ENCODE peak calls at places on chromosomes 5 and 9, in eight cellular contexts. H is HCT116, Q is neural progenitor cell, F is SK-N-SH, C is astrocyte, Y is IMR-90, R is colonic mucosa, G is PC-3. J is an unnamed sample.

GRCh38 chr5:72187388-72188070 is 80.3 kb downstream of the MAP1B start:
- DNase-seq in C (no peak), G (no peak), H (no peak), Y (no peak), F (no peak), Q (no peak), R (no peak), J (no peak)

GRCh38 chr9:75086443-75087278 is 1.3 kb downstream of the NMRK1 start:
- DNase-seq in R (peak), C (no peak), H (no peak), F (no peak), Q (no peak), Y (no peak), G (no peak), J (no peak)

GRCh38 chr9:36332006-36332405 is 68.1 kb downstream of the RNF38 start:
- DNase-seq in Q (no peak), C (no peak), G (peak), H (no peak), R (no peak), F (no peak), Y (peak), J (no peak)

GRCh38 chr5:73815631-73816030 is 189.6 kb downstream of the ARHGEF28 start:
- DNase-seq in C (peak), Q (no peak), Y (peak), G (peak), H (no peak), R (no peak), F (no peak), J (peak)

GRCh38 chr9:93996863-93997262 is 41.7 kb upstream of the BARX1 start:
- DNase-seq in C (no peak), G (peak), R (no peak), Q (peak), H (no peak), Y (no peak), F (no peak), J (no peak)

GRCh38 chr9:36880075-36880474 is 154.0 kb downstream of the PAX5 start:
- DNase-seq in H (no peak), Y (no peak), Q (no peak), R (no peak), G (no peak), C (no peak), F (no peak), J (no peak)

GRCh38 chr5:34692781-34693180 is 36.7 kb downstream of the RAI14 start:
- DNase-seq in F (no peak), Y (no peak), G (no peak), R (no peak), Q (no peak), H (no peak), C (no peak), J (no peak)

GRCh38 chr9:121641228-121641611 is 10.2 kb upstream of the DAB2IP start:
- DNase-seq in F (no peak), G (no peak), Y (no peak), H (no peak), R (no peak), Q (no peak), C (no peak), J (no peak)

GRCh38 chr5:174688441-174689354 is 35.7 kb upstream of the MSX2 start:
- DNase-seq in C (no peak), H (no peak), Y (no peak), G (no peak), Q (peak), R (no peak), F (peak), J (no peak)

GRCh38 chr9:137051145-137051724 is 2.6 kb downstream of the ENTPD2 start:
- DNase-seq in C (no peak), Y (no peak), F (no peak), Q (no peak), G (no peak), R (no peak), H (no peak), J (no peak)

GRCh38 chr9:134004131-134004873 is 12.2 kb upstream of the VAV2 start:
- DNase-seq in Y (no peak), F (no peak), R (no peak), G (no peak), Q (no peak), C (no peak), H (no peak), J (no peak)

GRCh38 chr5:151094054-151094858 is 13.4 kb upstream of the TNIP1 start:
- DNase-seq in G (peak), F (no peak), C (no peak), Y (peak), H (no peak), R (peak), Q (no peak), J (peak)

DNA sequence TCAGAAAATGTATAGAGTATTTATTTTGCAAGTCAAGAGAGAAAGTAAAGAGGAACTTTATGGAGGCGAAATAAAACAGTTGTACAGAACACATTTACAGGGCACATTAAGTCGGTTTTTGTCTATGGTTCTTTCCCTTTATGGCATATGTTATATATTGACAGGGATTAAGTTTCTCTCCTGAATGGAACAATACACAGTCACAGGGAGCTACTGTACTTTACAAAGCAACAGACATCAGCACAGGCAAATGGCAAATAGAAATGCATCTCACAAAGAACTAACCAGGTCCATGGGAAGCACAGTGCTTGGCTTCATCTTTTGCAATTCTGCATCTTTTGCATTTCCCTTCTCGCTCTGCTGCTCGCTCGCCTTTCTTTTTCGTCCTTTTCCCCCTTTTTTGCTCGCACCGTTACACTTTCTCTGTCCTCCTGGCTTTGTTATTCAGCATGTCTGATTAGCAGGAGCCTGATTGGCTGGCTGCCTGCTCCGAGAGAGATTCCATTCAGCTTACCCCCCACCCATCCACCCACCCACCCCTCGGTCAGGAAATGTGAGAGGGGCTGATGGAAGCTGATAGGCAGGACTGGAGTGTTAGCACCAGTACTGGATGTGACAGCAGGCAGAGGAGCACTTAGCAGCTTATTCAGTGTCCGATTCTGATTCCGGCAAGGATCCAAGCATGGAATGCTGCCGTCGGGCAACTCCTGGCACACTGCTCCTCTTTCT is at the start of gene ADAMTSL1:
- DNase-seq in G (no peak), C (peak), Y (peak), R (peak), Q (peak), F (peak), H (no peak), J (no peak)
- H3K9ac ChIP-seq in G (peak), C (peak), Y (peak), R (no peak), Q (no peak), F (peak), H (no peak), J (no peak)

GRCh38 chr5:138491669-138492551 is 26.6 kb downstream of the EGR1 start:
- DNase-seq in C (peak), H (peak), G (peak), R (peak), Y (peak), Q (peak), F (peak), J (peak)
- TF ChIP-seq CTCF in C (no peak), H (no peak), G (no peak), R (no peak), Y (no peak), Q (no peak), F (no peak), J (no peak)

GRCh38 chr9:86713970-86714369 is 233.3 kb downstream of the GAS1 start:
- DNase-seq in F (no peak), C (no peak), Y (peak), R (no peak), Q (no peak), G (no peak), H (no peak), J (no peak)
- H3K9ac ChIP-seq in F (no peak), C (no peak), Y (no peak), R (no peak), Q (no peak), G (no peak), H (no peak), J (no peak)

GRCh38 chr5:120631611-120632010 is 167.5 kb downstream of the PRR16 start:
- DNase-seq in R (no peak), C (no peak), H (no peak), Y (no peak), F (no peak), Q (no peak), G (no peak), J (no peak)

GRCh38 chr5:120630550-120630949 is 166.4 kb downstream of the PRR16 start:
- DNase-seq in Y (no peak), Q (no peak), F (no peak), H (no peak), C (no peak), G (no peak), R (no peak), J (no peak)

GRCh38 chr5:120632430-120632829 is 168.3 kb downstream of the PRR16 start:
- DNase-seq in Y (no peak), Q (no peak), H (no peak), F (no peak), C (no peak), R (no peak), G (no peak), J (no peak)
- TF ChIP-seq CTCF in Y (no peak), Q (no peak), H (no peak), F (no peak), C (no peak), R (no peak), G (no peak), J (no peak)

GRCh38 chr5:78492650-78493049 is 132.2 kb downstream of the SCAMP1 start:
- DNase-seq in F (no peak), H (no peak), Q (no peak), G (no peak), R (peak), C (no peak), Y (no peak), J (no peak)
- H3K9ac ChIP-seq in F (no peak), H (no peak), Q (no peak), G (no peak), R (no peak), C (no peak), Y (no peak), J (no peak)

DNA sequence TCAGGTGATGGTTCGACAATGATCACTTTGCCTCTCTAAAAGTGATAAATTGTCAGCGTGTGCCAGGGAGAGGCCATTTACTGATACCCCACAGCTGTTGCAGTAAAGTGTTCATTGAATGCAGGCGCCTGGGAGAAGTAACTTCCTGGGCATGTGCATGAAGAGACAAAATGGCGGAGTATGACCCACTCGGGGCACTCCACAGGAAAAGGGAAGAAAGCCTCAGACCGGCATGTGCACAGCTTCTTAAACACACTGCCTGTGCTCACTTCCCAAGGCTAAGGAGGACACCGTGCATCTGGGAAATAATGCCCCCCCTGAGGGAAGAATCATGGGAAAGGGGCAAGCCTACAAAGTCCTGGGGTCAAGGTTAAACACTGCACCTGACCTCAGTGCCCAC is 329.5 kb downstream of the ICE1 start:
- DNase-seq in C (no peak), R (no peak), F (no peak), Q (no peak), G (no peak), Y (no peak), H (no peak), J (no peak)
- TF ChIP-seq CTCF in C (no peak), R (no peak), F (no peak), Q (no peak), G (no peak), Y (no peak), H (no peak), J (no peak)

GRCh38 chr5:21154526-21154925 is 1166.5 kb upstream of the CDH18 start:
- DNase-seq in Q (no peak), F (no peak), R (no peak), G (peak), H (no peak), C (peak), Y (no peak), J (peak)

DNA sequence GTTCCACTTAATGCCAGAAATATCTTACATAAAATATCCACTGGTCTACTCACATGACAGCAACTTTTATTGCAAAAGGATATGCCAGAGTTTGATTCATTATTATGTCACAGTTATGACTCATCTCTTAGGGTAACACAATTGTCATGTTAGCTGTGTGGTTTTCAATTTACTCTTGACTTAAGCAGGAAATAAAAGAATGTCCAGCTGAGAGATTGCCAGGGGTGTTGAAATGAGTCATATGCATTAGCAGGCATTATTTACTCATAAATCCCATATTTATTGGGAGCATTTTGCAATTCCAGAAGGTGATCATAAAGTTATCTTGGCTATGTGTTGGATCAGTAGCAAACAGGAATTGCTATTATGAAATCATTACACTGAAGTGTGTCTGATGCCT is 1164.6 kb upstream of the CDH18 start:
- DNase-seq in R (no peak), Q (no peak), F (no peak), Y (peak), H (no peak), G (peak), C (peak), J (peak)
- H3K9ac ChIP-seq in R (no peak), Q (no peak), F (no peak), Y (no peak), H (no peak), G (no peak), C (no peak), J (no peak)